ENCODE peak calls at places on chromosomes 16 and 17, in six cellular contexts. One of them, this sample, is unnamed.

GRCh38 chr17:28725166-28725659 is 820 bp downstream of the TLCD1 start:
- DNase-seq in mucosa of descending colon: no peak
- DNase-seq in CD4-positive, alpha-beta T cell: no peak
- DNase-seq in cardiac fibroblast: peak
- DNase-seq in GM13977: no peak
- DNase-seq in endothelial cell: no peak
- DNase-seq in this sample: no peak

GRCh38 chr16:2157480-2158261 is 2.1 kb downstream of the TRAF7 start:
- DNase-seq in mucosa of descending colon: no peak
- DNase-seq in cardiac fibroblast: no peak
- DNase-seq in CD4-positive, alpha-beta T cell: no peak
- DNase-seq in GM13977: no peak
- DNase-seq in endothelial cell: no peak
- DNase-seq in this sample: no peak

GRCh38 chr17:65268832-65269231 is 131.7 kb downstream of the RGS9 start:
- DNase-seq in cardiac fibroblast: peak
- DNase-seq in CD4-positive, alpha-beta T cell: no peak
- DNase-seq in endothelial cell: no peak
- DNase-seq in mucosa of descending colon: no peak
- DNase-seq in GM13977: no peak
- DNase-seq in this sample: no peak

GRCh38 chr17:7464081-7464480 is 15.3 kb downstream of the ZBTB4 start:
- DNase-seq in GM13977: no peak
- DNase-seq in CD4-positive, alpha-beta T cell: no peak
- DNase-seq in cardiac fibroblast: no peak
- DNase-seq in endothelial cell: no peak
- DNase-seq in mucosa of descending colon: no peak
- DNase-seq in this sample: no peak

GRCh38 chr17:74244128-74244527 is 29.9 kb upstream of the DNAI2 start:
- DNase-seq in mucosa of descending colon: no peak
- DNase-seq in GM13977: no peak
- DNase-seq in cardiac fibroblast: no peak
- DNase-seq in CD4-positive, alpha-beta T cell: no peak
- DNase-seq in endothelial cell: no peak
- DNase-seq in this sample: no peak

GRCh38 chr16:88973415-88974050 is 3.5 kb downstream of the CBFA2T3 start:
- DNase-seq in GM13977: no peak
- DNase-seq in cardiac fibroblast: no peak
- DNase-seq in endothelial cell: no peak
- DNase-seq in mucosa of descending colon: no peak
- DNase-seq in CD4-positive, alpha-beta T cell: no peak
- DNase-seq in this sample: no peak

GRCh38 chr17:39919087-39919683 is 750 bp upstream of the GSDMB start:
- DNase-seq in GM13977: no peak
- DNase-seq in endothelial cell: no peak
- DNase-seq in cardiac fibroblast: no peak
- DNase-seq in CD4-positive, alpha-beta T cell: no peak
- DNase-seq in mucosa of descending colon: no peak
- DNase-seq in this sample: no peak

GRCh38 chr17:76582660-76583059 is 3.0 kb downstream of the ST6GALNAC2 start:
- DNase-seq in endothelial cell: no peak
- DNase-seq in mucosa of descending colon: no peak
- DNase-seq in CD4-positive, alpha-beta T cell: no peak
- DNase-seq in cardiac fibroblast: no peak
- DNase-seq in GM13977: no peak
- DNase-seq in this sample: no peak

GRCh38 chr17:81556175-81556691 is 4.1 kb upstream of the FAAP100 start:
- DNase-seq in CD4-positive, alpha-beta T cell: no peak
- DNase-seq in GM13977: no peak
- DNase-seq in mucosa of descending colon: peak
- DNase-seq in endothelial cell: no peak
- DNase-seq in cardiac fibroblast: peak
- DNase-seq in this sample: no peak

GRCh38 chr17:10022416-10022815 is 117.3 kb upstream of the RCVRN start:
- DNase-seq in CD4-positive, alpha-beta T cell: no peak
- DNase-seq in GM13977: no peak
- DNase-seq in cardiac fibroblast: no peak
- DNase-seq in endothelial cell: no peak
- DNase-seq in mucosa of descending colon: no peak
- DNase-seq in this sample: no peak

GRCh38 chr17:42252528-42253172 is 23.5 kb downstream of the STAT5B start:
- DNase-seq in CD4-positive, alpha-beta T cell: no peak
- DNase-seq in cardiac fibroblast: peak
- DNase-seq in endothelial cell: no peak
- DNase-seq in mucosa of descending colon: no peak
- DNase-seq in GM13977: no peak
- DNase-seq in this sample: no peak

GRCh38 chr17:42253173-42253545 is 23.0 kb downstream of the STAT5B start:
- DNase-seq in cardiac fibroblast: no peak
- DNase-seq in endothelial cell: no peak
- DNase-seq in mucosa of descending colon: no peak
- DNase-seq in GM13977: no peak
- DNase-seq in CD4-positive, alpha-beta T cell: no peak
- DNase-seq in this sample: no peak

GRCh38 chr17:42249681-42250446 is 26.3 kb downstream of the STAT5B start:
- DNase-seq in endothelial cell: no peak
- DNase-seq in CD4-positive, alpha-beta T cell: peak
- DNase-seq in GM13977: no peak
- DNase-seq in mucosa of descending colon: no peak
- DNase-seq in cardiac fibroblast: no peak
- DNase-seq in this sample: no peak

GRCh38 chr17:42253601-42254000 is 22.6 kb downstream of the STAT5B start:
- DNase-seq in CD4-positive, alpha-beta T cell: no peak
- DNase-seq in GM13977: no peak
- DNase-seq in endothelial cell: no peak
- DNase-seq in cardiac fibroblast: no peak
- DNase-seq in mucosa of descending colon: no peak
- DNase-seq in this sample: no peak

GRCh38 chr17:42251115-42251514 is 25.1 kb downstream of the STAT5B start:
- DNase-seq in GM13977: no peak
- DNase-seq in cardiac fibroblast: peak
- DNase-seq in mucosa of descending colon: no peak
- DNase-seq in CD4-positive, alpha-beta T cell: no peak
- DNase-seq in endothelial cell: no peak
- DNase-seq in this sample: no peak
- TF ChIP-seq CTCF in GM13977: no peak
- TF ChIP-seq CTCF in cardiac fibroblast: peak
- TF ChIP-seq CTCF in mucosa of descending colon: no peak
- TF ChIP-seq CTCF in CD4-positive, alpha-beta T cell: no peak
- TF ChIP-seq CTCF in endothelial cell: peak
- TF ChIP-seq CTCF in this sample: no peak

GRCh38 chr17:56000411-56000810 is 152.9 kb upstream of the ANKFN1 start:
- DNase-seq in GM13977: no peak
- DNase-seq in CD4-positive, alpha-beta T cell: no peak
- DNase-seq in endothelial cell: no peak
- DNase-seq in cardiac fibroblast: no peak
- DNase-seq in mucosa of descending colon: no peak
- DNase-seq in this sample: no peak

DNA sequence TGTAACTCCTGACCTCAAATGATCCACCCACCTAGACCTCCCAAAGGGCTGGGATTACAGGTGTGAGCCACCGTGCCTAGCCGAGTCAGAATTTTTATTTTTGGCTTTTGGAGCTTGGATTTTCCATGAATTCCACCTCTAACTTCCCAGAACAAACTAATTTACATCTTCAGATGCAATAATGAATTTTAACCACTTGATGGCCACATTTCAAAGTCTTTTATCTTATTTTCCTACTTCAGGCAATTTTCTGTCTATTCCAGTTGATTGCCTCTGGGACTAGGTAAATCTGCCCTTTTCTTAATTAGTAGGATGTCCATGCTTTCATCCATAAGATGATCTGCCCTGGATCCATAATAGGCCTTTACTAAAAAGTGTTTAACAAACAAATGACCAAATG is 156.4 kb upstream of the ANKFN1 start:
- DNase-seq in GM13977: no peak
- DNase-seq in CD4-positive, alpha-beta T cell: no peak
- DNase-seq in mucosa of descending colon: no peak
- DNase-seq in endothelial cell: no peak
- DNase-seq in cardiac fibroblast: no peak
- DNase-seq in this sample: no peak
- TF ChIP-seq CTCF in GM13977: no peak
- TF ChIP-seq CTCF in CD4-positive, alpha-beta T cell: no peak
- TF ChIP-seq CTCF in mucosa of descending colon: no peak
- TF ChIP-seq CTCF in endothelial cell: no peak
- TF ChIP-seq CTCF in cardiac fibroblast: no peak
- TF ChIP-seq CTCF in this sample: no peak

GRCh38 chr16:84141143-84141670 is 3.8 kb downstream of the HSDL1 start:
- DNase-seq in GM13977: no peak
- DNase-seq in CD4-positive, alpha-beta T cell: no peak
- DNase-seq in endothelial cell: no peak
- DNase-seq in cardiac fibroblast: no peak
- DNase-seq in mucosa of descending colon: no peak
- DNase-seq in this sample: no peak

GRCh38 chr16:84144301-84144858 is 597 bp downstream of the HSDL1 start:
- DNase-seq in CD4-positive, alpha-beta T cell: peak
- DNase-seq in cardiac fibroblast: peak
- DNase-seq in GM13977: peak
- DNase-seq in mucosa of descending colon: peak
- DNase-seq in endothelial cell: peak
- DNase-seq in this sample: peak

GRCh38 chr16:84143784-84144199 is 1.2 kb downstream of the HSDL1 start:
- DNase-seq in mucosa of descending colon: no peak
- DNase-seq in GM13977: no peak
- DNase-seq in endothelial cell: no peak
- DNase-seq in cardiac fibroblast: no peak
- DNase-seq in CD4-positive, alpha-beta T cell: no peak
- DNase-seq in this sample: no peak

GRCh38 chr16:84143081-84143480 is 1.9 kb downstream of the HSDL1 start:
- DNase-seq in GM13977: no peak
- DNase-seq in CD4-positive, alpha-beta T cell: no peak
- DNase-seq in endothelial cell: no peak
- DNase-seq in mucosa of descending colon: no peak
- DNase-seq in cardiac fibroblast: no peak
- DNase-seq in this sample: no peak

GRCh38 chr16:84144859-84145639 is at the start of the genes DNAAF1 and HSDL1:
- DNase-seq in CD4-positive, alpha-beta T cell: peak
- DNase-seq in endothelial cell: peak
- DNase-seq in mucosa of descending colon: peak
- DNase-seq in GM13977: peak
- DNase-seq in cardiac fibroblast: peak
- DNase-seq in this sample: peak
- TF ChIP-seq CTCF in CD4-positive, alpha-beta T cell: no peak
- TF ChIP-seq CTCF in endothelial cell: no peak
- TF ChIP-seq CTCF in mucosa of descending colon: no peak
- TF ChIP-seq CTCF in GM13977: peak
- TF ChIP-seq CTCF in cardiac fibroblast: no peak
- TF ChIP-seq CTCF in this sample: no peak

DNA sequence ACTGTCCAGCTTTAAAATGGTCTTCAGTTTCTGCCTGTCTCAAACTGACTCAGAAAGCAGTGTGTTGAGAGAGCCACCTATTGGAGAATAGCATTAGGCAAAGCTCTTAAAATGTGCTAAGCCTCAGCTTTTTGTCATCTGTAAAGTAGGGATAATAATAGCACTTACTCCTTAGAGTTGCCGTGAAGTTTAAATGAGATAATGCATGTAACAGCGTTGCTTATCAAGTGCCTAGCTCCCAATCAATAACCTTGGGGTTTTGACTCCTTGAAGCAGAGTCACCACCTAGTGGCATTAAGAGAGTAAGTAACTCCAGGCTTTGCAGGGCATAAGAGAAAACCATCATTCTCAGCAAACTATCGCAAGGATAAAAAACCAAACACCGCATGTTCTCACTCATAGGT is 163.3 kb downstream of the HS3ST2 start:
- DNase-seq in mucosa of descending colon: no peak
- DNase-seq in cardiac fibroblast: peak
- DNase-seq in endothelial cell: no peak
- DNase-seq in GM13977: no peak
- DNase-seq in CD4-positive, alpha-beta T cell: no peak
- DNase-seq in this sample: no peak
- TF ChIP-seq CTCF in mucosa of descending colon: no peak
- TF ChIP-seq CTCF in cardiac fibroblast: peak
- TF ChIP-seq CTCF in endothelial cell: peak
- TF ChIP-seq CTCF in GM13977: peak
- TF ChIP-seq CTCF in CD4-positive, alpha-beta T cell: no peak
- TF ChIP-seq CTCF in this sample: no peak

This sample was measured in GM13976.